ENCODE peak calls at places on chromosomes 1 and 21, in seven cellular contexts. D is NCI-H1092; P is ecto neural progenitor cell; X is Calu3; C is AG08396; E is CD4-positive, alpha-beta T cell; T is stimulated activated CD8-positive, alpha-beta memory T cell treated with anti-CD3 and anti-CD28 coated beads, Interleukin-7, amount 100 ng/mL, for 4 hours. H is an unnamed sample.
A peak's percentile ranks its signal among the peaks of the same experiment; 100 is the strongest.

GRCh38 chr1:51240096-51240495 is 4.0 kb downstream of the RNF11 start:
- DNase-seq in D (no peak), P (no peak), X (no peak), C (no peak), E (no peak), T (no peak), H (peak; percentile 82)

GRCh38 chr1:116760996-116761665 is 6.9 kb downstream of the CD2 start:
- DNase-seq in D (no peak), P (no peak), X (no peak), C (no peak), E (no peak), T (no peak), H (no peak)

GRCh38 chr1:199287632-199288031 is 648.8 kb downstream of the PTPRC start:
- DNase-seq in D (no peak), P (no peak), X (no peak), C (no peak), E (no peak), T (no peak), H (no peak)

GRCh38 chr1:65459397-65459768 is 38.9 kb downstream of the LEPR start:
- DNase-seq in D (no peak), P (no peak), X (peak; percentile 9), C (peak; percentile 45), E (no peak), T (no peak), H (peak; percentile 21)

GRCh38 chr1:32701951-32702598 is 495 bp downstream of the SYNC start:
- DNase-seq in D (peak; percentile 7), P (peak; percentile 55), X (no peak), C (peak; percentile 24), E (no peak), T (no peak), H (no peak)

GRCh38 chr21:39386899-39387298 is 38.0 kb upstream of the HMGN1 start:
- DNase-seq in D (no peak), P (no peak), X (no peak), C (no peak), E (no peak), T (no peak), H (no peak)

GRCh38 chr1:61450454-61451213 is 274.3 kb downstream of the TM2D1 start:
- DNase-seq in D (no peak), P (no peak), X (peak; percentile 51), C (no peak), E (no peak), T (no peak), H (peak; percentile 86)

GRCh38 chr1:231549733-231550447 is 21.4 kb downstream of the TSNAX start:
- DNase-seq in D (no peak), P (no peak), X (no peak), C (no peak), E (no peak), T (no peak), H (no peak)

GRCh38 chr1:89065077-89065868 is at the start of gene GBP1:
- DNase-seq in D (no peak), P (no peak), X (no peak), C (peak; percentile 40), E (no peak), T (no peak), H (peak; percentile 77)

GRCh38 chr1:203272633-203273205 is 32.6 kb upstream of the BTG2 start:
- DNase-seq in D (no peak), P (no peak), X (no peak), C (peak; percentile 0), E (no peak), T (no peak), H (no peak)